ENCODE peak calls at places on chromosomes 2 and 18, in four cellular contexts. One of them, this sample, is unnamed.

GRCh38 chr2:150866431-150866830 is 379.0 kb upstream of the RND3 start:
- DNase-seq in aorta: no peak
- DNase-seq in neuronal stem cell: no peak
- DNase-seq in psoas muscle: no peak
- DNase-seq in this sample: no peak

GRCh38 chr18:75125359-75126331 is 83.3 kb downstream of the PTGR3 start:
- DNase-seq in aorta: no peak
- DNase-seq in psoas muscle: no peak
- DNase-seq in neuronal stem cell: no peak
- DNase-seq in this sample: no peak

GRCh38 chr2:160956243-160956802 is 203.9 kb upstream of the TANK start:
- DNase-seq in aorta: peak; percentile 76
- DNase-seq in neuronal stem cell: no peak
- DNase-seq in psoas muscle: peak; percentile 49
- DNase-seq in this sample: no peak

GRCh38 chr2:38076250-38076709 is 329 bp upstream of the CYP1B1 start:
- DNase-seq in neuronal stem cell: peak; percentile 66
- DNase-seq in aorta: peak; percentile 85
- DNase-seq in psoas muscle: peak; percentile 78
- DNase-seq in this sample: no peak

GRCh38 chr2:231132126-231132525 is 7.3 kb upstream of the HTR2B start:
- DNase-seq in aorta: no peak
- DNase-seq in psoas muscle: no peak
- DNase-seq in neuronal stem cell: no peak
- DNase-seq in this sample: no peak

GRCh38 chr2:128354731-128355470 is 36.2 kb upstream of the HS6ST1 start:
- DNase-seq in psoas muscle: no peak
- DNase-seq in aorta: no peak
- DNase-seq in neuronal stem cell: no peak
- DNase-seq in this sample: no peak

GRCh38 chr2:241272722-241273551 is 42.5 kb downstream of the HDLBP start:
- DNase-seq in psoas muscle: peak; percentile 77
- DNase-seq in aorta: peak; percentile 80
- DNase-seq in neuronal stem cell: peak; percentile 30
- DNase-seq in this sample: peak; percentile 56

GRCh38 chr18:46336278-46337205 is 232.4 kb downstream of the HAUS1 start:
- DNase-seq in neuronal stem cell: no peak
- DNase-seq in aorta: no peak
- DNase-seq in psoas muscle: no peak
- DNase-seq in this sample: no peak

GRCh38 chr2:240628507-240629418 is 3.5 kb downstream of the GPR35 start:
- DNase-seq in aorta: peak; percentile 33
- DNase-seq in psoas muscle: no peak
- DNase-seq in neuronal stem cell: no peak
- DNase-seq in this sample: no peak

GRCh38 chr18:8754995-8755955 is 49.9 kb downstream of the MTCL1 start:
- DNase-seq in psoas muscle: no peak
- DNase-seq in neuronal stem cell: no peak
- DNase-seq in aorta: no peak
- DNase-seq in this sample: peak; percentile 38

GRCh38 chr18:8757598-8757997 is 52.2 kb downstream of the MTCL1 start:
- DNase-seq in aorta: no peak
- DNase-seq in psoas muscle: no peak
- DNase-seq in neuronal stem cell: no peak
- DNase-seq in this sample: no peak

GRCh38 chr18:8760984-8761383 is 55.6 kb downstream of the MTCL1 start:
- DNase-seq in aorta: no peak
- DNase-seq in neuronal stem cell: no peak
- DNase-seq in psoas muscle: no peak
- DNase-seq in this sample: no peak

GRCh38 chr18:8756571-8756970 is 51.2 kb downstream of the MTCL1 start:
- DNase-seq in aorta: no peak
- DNase-seq in neuronal stem cell: no peak
- DNase-seq in psoas muscle: no peak
- DNase-seq in this sample: no peak

DNA sequence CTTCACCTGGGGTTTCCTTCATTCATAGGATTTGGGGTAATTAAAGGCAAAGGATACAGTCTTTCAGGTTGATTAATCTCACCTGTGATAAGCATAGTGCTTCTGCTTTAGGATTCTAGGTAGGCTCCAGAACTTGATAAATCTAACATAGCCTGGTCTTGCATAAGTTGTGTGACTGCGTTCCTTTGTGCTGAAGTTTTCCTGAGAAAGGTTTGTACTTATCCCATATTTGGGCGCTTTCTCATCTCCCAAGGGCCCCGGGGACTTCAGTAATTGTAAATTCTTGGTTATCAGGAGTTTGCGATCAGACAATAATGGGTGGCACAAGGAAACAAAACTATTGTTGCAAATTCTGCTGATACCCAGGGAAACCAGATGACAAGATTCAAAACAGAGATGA is 53.1 kb downstream of the MTCL1 start:
- DNase-seq in psoas muscle: no peak
- DNase-seq in aorta: no peak
- DNase-seq in neuronal stem cell: no peak
- DNase-seq in this sample: no peak
- H3K9me3 ChIP-seq in psoas muscle: no peaks in the 10 kb centered on the region
- H3K9me3 ChIP-seq in aorta: no peaks in the 10 kb centered on the region
- H3K9me3 ChIP-seq in neuronal stem cell: peaks cover 3% of the 10 kb centered on the region
- H3K9me3 ChIP-seq in this sample: no peaks in the 10 kb centered on the region

GRCh38 chr2:29398384-29399237 is 283.4 kb downstream of the CLIP4 start:
- DNase-seq in psoas muscle: no peak
- DNase-seq in aorta: no peak
- DNase-seq in neuronal stem cell: no peak
- DNase-seq in this sample: no peak

GRCh38 chr2:29397039-29397438 is 281.8 kb downstream of the CLIP4 start:
- DNase-seq in psoas muscle: no peak
- DNase-seq in aorta: no peak
- DNase-seq in neuronal stem cell: no peak
- DNase-seq in this sample: no peak

GRCh38 chr2:29393676-29394075 is 278.5 kb downstream of the CLIP4 start:
- DNase-seq in aorta: no peak
- DNase-seq in neuronal stem cell: no peak
- DNase-seq in psoas muscle: no peak
- DNase-seq in this sample: no peak

GRCh38 chr2:29394311-29394710 is 279.1 kb downstream of the CLIP4 start:
- DNase-seq in psoas muscle: no peak
- DNase-seq in neuronal stem cell: no peak
- DNase-seq in aorta: no peak
- DNase-seq in this sample: no peak

DNA sequence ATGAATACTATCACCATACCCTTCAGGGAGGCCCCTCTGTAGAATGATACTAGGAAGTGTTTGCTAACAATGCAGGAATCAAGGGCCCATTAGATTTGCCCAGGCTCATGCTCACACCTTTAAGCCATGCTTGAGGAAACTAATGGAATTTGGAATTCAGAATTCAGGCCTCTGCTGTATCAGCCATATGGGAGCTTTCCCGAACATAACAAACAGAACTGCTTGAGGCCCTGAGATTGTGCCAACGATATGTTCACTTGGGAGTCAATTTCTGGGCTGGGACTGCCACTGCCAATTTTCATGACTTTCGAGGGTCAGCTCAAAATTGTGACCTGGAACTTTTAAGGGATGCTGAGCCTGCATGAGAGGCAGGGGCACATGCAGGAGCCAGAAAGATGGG is 282.5 kb downstream of the CLIP4 start:
- DNase-seq in aorta: no peak
- DNase-seq in psoas muscle: no peak
- DNase-seq in neuronal stem cell: no peak
- DNase-seq in this sample: no peak
- H3K9me3 ChIP-seq in aorta: no peaks in the 10 kb centered on the region
- H3K9me3 ChIP-seq in psoas muscle: no peaks in the 10 kb centered on the region
- H3K9me3 ChIP-seq in neuronal stem cell: peaks cover 1% of the 10 kb centered on the region
- H3K9me3 ChIP-seq in this sample: no peaks in the 10 kb centered on the region

GRCh38 chr18:65990944-65991708 is 240.3 kb downstream of the CDH7 start:
- DNase-seq in psoas muscle: no peak
- DNase-seq in aorta: no peak
- DNase-seq in neuronal stem cell: no peak
- DNase-seq in this sample: no peak
- H3K9me3 ChIP-seq in psoas muscle: no peaks in the 10 kb centered on the region
- H3K9me3 ChIP-seq in aorta: no peaks in the 10 kb centered on the region
- H3K9me3 ChIP-seq in neuronal stem cell: no peaks in the 10 kb centered on the region
- H3K9me3 ChIP-seq in this sample: no peaks in the 10 kb centered on the region

DNA sequence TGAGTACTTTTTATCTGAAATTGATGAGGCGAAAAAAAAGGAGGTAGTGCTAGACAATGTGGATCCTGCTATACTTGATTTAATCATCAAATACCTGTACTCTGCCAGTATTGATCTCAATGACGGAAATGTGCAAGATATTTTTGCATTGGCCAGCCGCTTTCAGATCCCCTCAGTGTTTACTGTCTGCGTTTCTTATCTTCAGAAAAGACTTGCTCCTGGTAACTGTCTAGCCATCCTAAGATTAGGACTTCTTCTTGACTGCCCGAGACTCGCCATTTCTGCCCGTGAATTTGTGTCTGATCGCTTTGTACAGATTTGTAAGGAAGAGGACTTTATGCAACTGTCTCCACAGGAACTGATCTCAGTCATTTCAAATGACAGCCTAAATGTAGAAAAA is 453 bp downstream of the KLHL41 start:
- DNase-seq in neuronal stem cell: no peak
- DNase-seq in aorta: no peak
- DNase-seq in psoas muscle: no peak
- DNase-seq in this sample: no peak
- H3K9me3 ChIP-seq in neuronal stem cell: no peaks in the 10 kb centered on the region
- H3K9me3 ChIP-seq in aorta: no peaks in the 10 kb centered on the region
- H3K9me3 ChIP-seq in psoas muscle: no peaks in the 10 kb centered on the region
- H3K9me3 ChIP-seq in this sample: no peaks in the 10 kb centered on the region

GRCh38 chr18:35641467-35641866 is 59.9 kb downstream of the GALNT1 start:
- DNase-seq in psoas muscle: no peak
- DNase-seq in neuronal stem cell: no peak
- DNase-seq in aorta: no peak
- DNase-seq in this sample: no peak

GRCh38 chr18:35634376-35634775 is 52.8 kb downstream of the GALNT1 start:
- DNase-seq in aorta: no peak
- DNase-seq in psoas muscle: no peak
- DNase-seq in neuronal stem cell: no peak
- DNase-seq in this sample: no peak

GRCh38 chr18:35635171-35635570 is 53.6 kb downstream of the GALNT1 start:
- DNase-seq in neuronal stem cell: no peak
- DNase-seq in psoas muscle: no peak
- DNase-seq in aorta: no peak
- DNase-seq in this sample: no peak

GRCh38 chr18:35639296-35639695 is 57.8 kb downstream of the GALNT1 start:
- DNase-seq in neuronal stem cell: no peak
- DNase-seq in aorta: no peak
- DNase-seq in psoas muscle: no peak
- DNase-seq in this sample: no peak

DNA sequence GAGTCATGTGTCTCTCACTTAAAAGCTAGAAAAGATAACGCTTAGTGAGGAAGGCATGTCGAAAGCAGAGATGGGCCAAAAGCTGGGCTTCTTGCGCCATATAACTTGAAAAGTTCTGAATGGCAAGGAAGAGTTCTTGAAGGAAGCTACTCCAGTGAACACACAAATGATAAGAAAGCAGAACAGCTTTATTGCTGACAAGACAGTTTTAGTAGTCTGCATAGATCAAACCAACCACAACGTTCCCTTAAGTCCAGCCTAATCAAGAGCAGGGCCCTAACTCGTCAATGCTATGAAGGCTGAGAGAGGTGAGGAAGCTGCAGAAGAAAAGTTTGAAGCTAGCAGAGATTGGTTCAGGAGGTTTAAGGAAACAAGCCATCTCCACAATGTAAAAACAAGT is 55.7 kb downstream of the GALNT1 start:
- DNase-seq in neuronal stem cell: no peak
- DNase-seq in aorta: no peak
- DNase-seq in psoas muscle: no peak
- DNase-seq in this sample: no peak
- H3K9me3 ChIP-seq in neuronal stem cell: peaks cover 4% of the 10 kb centered on the region
- H3K9me3 ChIP-seq in aorta: no peaks in the 10 kb centered on the region
- H3K9me3 ChIP-seq in psoas muscle: no peaks in the 10 kb centered on the region
- H3K9me3 ChIP-seq in this sample: no peaks in the 10 kb centered on the region

DNA sequence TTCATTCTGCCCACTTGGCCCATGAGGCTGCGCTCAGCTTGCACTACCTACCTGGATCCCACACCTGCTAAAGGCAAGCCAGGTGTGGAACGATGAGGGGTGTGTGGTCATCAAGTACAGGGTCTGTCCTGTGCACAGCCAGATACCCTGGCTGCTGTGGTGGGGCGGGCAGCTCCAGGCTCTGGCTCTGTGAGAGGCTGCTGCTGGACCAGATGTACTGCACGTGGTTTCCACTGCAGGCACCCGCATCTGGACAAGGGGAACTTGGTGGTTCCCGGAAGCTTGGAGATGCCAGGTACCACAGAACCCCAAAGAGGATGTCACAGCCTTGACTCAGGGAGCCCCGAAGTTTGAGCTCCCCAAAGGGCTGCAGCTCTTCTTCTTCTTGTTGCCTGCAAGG is 68.1 kb upstream of the ZNF804A start:
- DNase-seq in neuronal stem cell: no peak
- DNase-seq in psoas muscle: no peak
- DNase-seq in aorta: no peak
- DNase-seq in this sample: no peak
- H3K9me3 ChIP-seq in neuronal stem cell: peaks cover 9% of the 10 kb centered on the region
- H3K9me3 ChIP-seq in psoas muscle: peaks cover 16% of the 10 kb centered on the region
- H3K9me3 ChIP-seq in aorta: peaks cover 9% of the 10 kb centered on the region
- H3K9me3 ChIP-seq in this sample: no peaks in the 10 kb centered on the region

DNA sequence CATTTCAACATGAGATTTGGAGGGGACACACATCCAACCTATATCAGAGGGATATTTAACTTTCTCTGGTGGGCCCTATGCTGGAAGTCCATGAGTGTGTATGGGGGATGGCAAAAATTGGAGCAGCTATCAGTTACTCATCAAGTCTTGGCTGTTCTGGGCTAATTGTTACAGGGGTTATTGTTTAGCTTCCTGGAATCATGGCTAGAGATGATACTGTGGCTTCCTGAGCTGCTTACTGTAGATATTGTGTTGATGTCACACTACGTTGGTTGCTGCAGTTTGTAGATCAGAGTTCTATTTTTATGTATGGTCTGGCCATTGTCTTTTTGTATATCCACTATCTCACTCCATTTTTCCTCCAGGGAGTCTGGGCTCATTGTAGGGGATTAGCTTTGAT is 20.9 kb upstream of the IL1R2 start:
- DNase-seq in neuronal stem cell: no peak
- DNase-seq in aorta: no peak
- DNase-seq in psoas muscle: no peak
- DNase-seq in this sample: no peak
- H3K9me3 ChIP-seq in neuronal stem cell: peaks cover 2% of the 10 kb centered on the region
- H3K9me3 ChIP-seq in aorta: peaks cover 4% of the 10 kb centered on the region
- H3K9me3 ChIP-seq in psoas muscle: no peaks in the 10 kb centered on the region
- H3K9me3 ChIP-seq in this sample: peaks cover 3% of the 10 kb centered on the region

DNA sequence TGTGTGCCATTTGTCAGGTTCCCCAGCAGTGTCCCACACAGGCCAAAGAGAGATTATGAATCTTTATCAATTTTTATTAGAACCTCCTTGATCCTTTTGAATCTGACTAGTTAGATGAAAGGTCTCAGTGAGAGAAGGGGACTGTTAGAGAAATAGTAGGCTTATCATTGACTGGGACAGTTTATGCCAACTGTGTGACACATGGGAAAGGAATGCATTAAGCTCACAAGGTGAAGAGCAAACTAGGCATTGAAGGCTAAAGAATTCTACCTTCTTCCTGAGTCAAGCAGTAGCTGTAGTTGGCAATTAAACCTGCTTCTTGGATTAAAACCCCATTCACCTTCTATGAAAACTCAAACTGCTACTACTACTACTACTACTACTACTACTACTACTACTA is 389.6 kb upstream of the CDH19 start:
- DNase-seq in neuronal stem cell: no peak
- DNase-seq in aorta: no peak
- DNase-seq in psoas muscle: no peak
- DNase-seq in this sample: no peak
- H3K9me3 ChIP-seq in neuronal stem cell: no peaks in the 10 kb centered on the region
- H3K9me3 ChIP-seq in aorta: no peaks in the 10 kb centered on the region
- H3K9me3 ChIP-seq in psoas muscle: no peaks in the 10 kb centered on the region
- H3K9me3 ChIP-seq in this sample: no peaks in the 10 kb centered on the region

This sample was measured in T-helper 17 cell.